ENCODE peak calls at places on chromosomes 4 and X, in ten cellular contexts. Z is kidney epithelial cell, D is upper lobe of right lung, J is ovary, G is heart right ventricle, B is foreskin fibroblast, T is chondrocyte, L is kidney, K is MCF 10A, V is psoas muscle. E is an unnamed sample.
A peak's percentile ranks its signal among the peaks of the same experiment; 100 is the strongest.

GRCh38 chr4:177093964-177094363 is 215.7 kb upstream of the NEIL3 start:
- DNase-seq in Z (no peak), D (no peak), J (no peak), G (no peak), B (peak; percentile 28), T (no peak), L (no peak), K (no peak), V (no peak), E (no peak)

GRCh38 chrX:8887004-8887403 is 85.8 kb upstream of the FAM9A start:
- DNase-seq in Z (no peak), D (no peak), J (no peak), G (no peak), B (no peak), T (no peak), L (no peak), K (no peak), V (no peak), E (no peak)

GRCh38 chrX:65723706-65724105 is 56.3 kb downstream of the MSN start:
- DNase-seq in Z (no peak), D (no peak), J (no peak), G (no peak), B (no peak), T (no peak), L (no peak), K (no peak), V (no peak), E (no peak)

GRCh38 chr4:20629180-20630115 is 70.8 kb upstream of the PACRGL start:
- DNase-seq in Z (no peak), D (no peak), J (no peak), G (no peak), B (no peak), T (no peak), L (no peak), K (no peak), V (no peak), E (no peak)

GRCh38 chr4:153241970-153242847 is 38.0 kb downstream of the TRIM2 start:
- DNase-seq in Z (no peak), D (no peak), J (no peak), G (no peak), B (peak; percentile 9), T (no peak), L (no peak), K (no peak), V (no peak), E (no peak)

GRCh38 chr4:47373174-47373573 is 90.3 kb downstream of the COMMD8 start:
- DNase-seq in Z (no peak), D (no peak), J (no peak), G (no peak), B (no peak), T (no peak), L (no peak), K (no peak), V (no peak), E (no peak)

GRCh38 chr4:160745126-160745525 is 1418.7 kb downstream of the FSTL5 start:
- DNase-seq in Z (peak; percentile 34), D (no peak), J (no peak), G (no peak), B (no peak), T (no peak), L (no peak), K (no peak), V (no peak), E (no peak)

GRCh38 chrX:11739796-11740195 is 18.2 kb upstream of the MSL3 start:
- DNase-seq in Z (no peak), D (no peak), J (no peak), G (no peak), B (no peak), T (no peak), L (no peak), K (no peak), V (no peak), E (no peak)

GRCh38 chr4:14169460-14169859 is 541.9 kb upstream of the BOD1L1 start:
- DNase-seq in Z (no peak), D (no peak), J (no peak), G (no peak), B (peak; percentile 88), T (no peak), L (no peak), K (peak; percentile 18), V (no peak), E (no peak)

GRCh38 chr4:40453912-40454311 is 118.8 kb downstream of the CHRNA9 start:
- DNase-seq in Z (no peak), D (no peak), J (no peak), G (no peak), B (no peak), T (no peak), L (no peak), K (no peak), V (no peak), E (no peak)

GRCh38 chrX:101602077-101602476 is 15.7 kb downstream of the ARMCX6 start:
- DNase-seq in Z (no peak), D (no peak), J (no peak), G (no peak), B (peak; percentile 79), T (no peak), L (no peak), K (no peak), V (no peak), E (no peak)

GRCh38 chrX:9130031-9130430 is 96.1 kb upstream of the FAM9B start:
- DNase-seq in Z (no peak), D (no peak), J (no peak), G (no peak), B (no peak), T (no peak), L (no peak), K (no peak), V (no peak), E (no peak)

DNA sequence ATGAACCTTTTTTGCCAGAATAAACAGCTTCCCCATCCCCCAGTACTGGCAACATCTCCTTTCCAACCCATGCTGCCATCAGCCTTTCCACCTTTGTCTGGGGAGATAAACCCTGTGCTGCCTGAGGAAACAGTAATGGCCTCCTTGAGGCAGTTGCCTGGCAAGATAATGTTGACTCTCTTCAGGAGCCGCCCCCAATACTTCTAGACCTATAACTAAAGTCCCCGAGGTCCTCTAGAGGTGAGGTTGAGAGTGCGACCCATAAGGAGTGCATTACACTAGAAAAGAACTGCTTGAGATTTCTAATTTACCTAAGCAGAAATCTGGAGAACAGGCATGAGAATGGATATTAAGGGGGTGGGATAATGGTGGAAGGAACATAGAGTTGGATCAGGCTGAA is 963.2 kb upstream of the PCDH7 start:
- DNase-seq in Z (no peak), D (no peak), J (no peak), G (no peak), B (no peak), T (no peak), L (no peak), K (no peak), V (no peak), E (no peak)
- TF ChIP-seq CTCF in Z (no peak), D (no peak), J (no peak), G (no peak), B (no peak), T (no peak), L (no peak), K (no peak), V (no peak), E (no peak)

GRCh38 chr4:26938516-26938915 is 77.9 kb downstream of the STIM2 start:
- DNase-seq in Z (no peak), D (no peak), J (no peak), G (no peak), B (no peak), T (no peak), L (no peak), K (no peak), V (no peak), E (no peak)

GRCh38 chr4:26931961-26932360 is 71.3 kb downstream of the STIM2 start:
- DNase-seq in Z (no peak), D (no peak), J (no peak), G (no peak), B (no peak), T (no peak), L (no peak), K (no peak), V (no peak), E (no peak)

GRCh38 chr4:26937567-26937966 is 76.9 kb downstream of the STIM2 start:
- DNase-seq in Z (no peak), D (no peak), J (no peak), G (no peak), B (no peak), T (no peak), L (no peak), K (no peak), V (no peak), E (no peak)

GRCh38 chr4:26937136-26937535 is 76.5 kb downstream of the STIM2 start:
- DNase-seq in Z (no peak), D (no peak), J (no peak), G (no peak), B (no peak), T (no peak), L (no peak), K (no peak), V (no peak), E (no peak)

DNA sequence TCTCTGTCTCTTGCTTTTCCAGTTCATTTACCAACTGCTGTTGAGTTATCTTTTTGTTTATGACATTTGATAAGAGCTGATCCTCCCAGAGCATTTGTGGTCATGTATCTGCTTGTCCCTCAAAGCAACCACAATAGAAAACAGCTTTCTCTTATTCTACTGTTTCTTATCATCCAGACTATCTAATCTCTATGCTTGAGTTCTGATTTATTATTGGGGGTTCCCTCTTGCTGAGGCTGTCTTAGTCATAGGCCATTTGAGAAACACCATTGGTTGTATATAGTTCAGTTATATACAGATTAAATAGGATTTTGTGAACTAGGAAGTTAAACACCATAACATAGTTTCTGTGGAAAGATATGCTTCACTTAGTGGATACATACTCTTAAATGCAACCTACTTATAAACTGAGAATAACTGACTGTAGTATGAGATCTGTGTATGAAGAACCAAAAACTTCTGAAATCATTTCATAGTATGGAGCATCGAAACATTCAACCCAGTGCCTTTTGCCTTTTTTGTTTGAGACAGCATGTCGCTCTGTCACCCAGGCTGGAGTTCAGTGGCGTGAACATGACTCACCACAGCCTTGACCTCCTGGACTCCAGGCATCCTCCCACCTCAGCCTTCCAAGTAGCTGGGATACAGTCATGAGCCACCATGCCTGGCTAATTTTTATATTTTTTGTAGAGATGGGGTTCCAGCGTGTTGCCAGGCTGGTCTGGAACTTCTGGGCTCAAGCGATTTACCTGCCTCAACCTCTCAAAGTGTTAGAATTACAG is 75.8 kb downstream of the STIM2 start:
- DNase-seq in Z (peak; percentile 10), D (peak; percentile 38), J (peak; percentile 43), G (no peak), B (peak; percentile 39), T (no peak), L (peak; percentile 35), K (peak; percentile 17), V (no peak), E (peak; percentile 32)
- TF ChIP-seq CTCF in Z (no peak), D (no peak), J (no peak), G (no peak), B (no peak), T (no peak), L (no peak), K (no peak), V (no peak), E (no peak)

GRCh38 chr4:30511751-30512150 is 208.4 kb upstream of the PCDH7 start:
- DNase-seq in Z (no peak), D (no peak), J (no peak), G (no peak), B (no peak), T (no peak), L (no peak), K (no peak), V (no peak), E (no peak)
- TF ChIP-seq CTCF in Z (no peak), D (no peak), J (no peak), G (no peak), B (no peak), T (no peak), L (no peak), K (no peak), V (no peak), E (no peak)

GRCh38 chr4:180587379-180587778 is 1655.8 kb upstream of the TENM3 start:
- DNase-seq in Z (no peak), D (no peak), J (no peak), G (no peak), B (no peak), T (no peak), L (no peak), K (no peak), V (no peak), E (no peak)
- TF ChIP-seq CTCF in Z (no peak), D (no peak), J (no peak), G (no peak), B (no peak), T (no peak), L (no peak), K (no peak), V (no peak), E (no peak)

E was measured in lower lobe of right lung.